ENCODE peak calls at places on chromosomes 16 and 17, in seven cellular contexts. H is K562, L is endothelial cell of umbilical vein, F is fibroblast of lung, I is keratinocyte, V is GM23248, U is DND-41. D is an unnamed sample.
A peak's percentile ranks its signal among the peaks of the same experiment; 100 is the strongest.

GRCh38 chr17:57890857-57891232 is 41.0 kb upstream of the MRPS23 start:
- DNase-seq in H (no peak), U (no peak), F (no peak), L (no peak), I (no peak), V (no peak), D (no peak)

GRCh38 chr16:24577167-24577566 is 37.8 kb downstream of the RBBP6 start:
- DNase-seq in F (peak; percentile 25), V (peak; percentile 10), I (no peak), H (no peak), U (no peak), L (peak; percentile 94), D (no peak)

GRCh38 chr17:81035389-81036127 is 607 bp downstream of the BAIAP2 start:
- DNase-seq in V (peak; percentile 63), F (peak; percentile 60), I (no peak), U (no peak), L (peak; percentile 26), H (peak; percentile 57), D (peak; percentile 54)

GRCh38 chr17:67531291-67531690 is 154.2 kb downstream of the PITPNC1 start:
- DNase-seq in I (no peak), U (no peak), L (no peak), F (peak; percentile 19), V (no peak), H (no peak), D (no peak)

GRCh38 chr17:2250140-2251095 is 53.2 kb downstream of the SMG6 start:
- DNase-seq in U (no peak), L (no peak), I (no peak), H (no peak), F (peak; percentile 84), V (peak; percentile 52), D (no peak)

GRCh38 chr17:77434136-77435114 is 293.7 kb downstream of the SEC14L1 start:
- DNase-seq in F (no peak), V (no peak), I (no peak), L (no peak), H (no peak), U (no peak), D (no peak)

GRCh38 chr16:62751218-62751617 is 715.0 kb upstream of the CDH8 start:
- DNase-seq in V (no peak), I (no peak), L (no peak), U (no peak), H (no peak), F (no peak), D (no peak)

GRCh38 chr16:14186007-14186953 is 115.2 kb downstream of the MRTFB start:
- DNase-seq in L (peak; percentile 78), F (peak; percentile 92), V (peak; percentile 86), H (peak; percentile 18), U (no peak), I (no peak), D (peak; percentile 74)

GRCh38 chr16:46891910-46892309 is 7.7 kb downstream of the GPT2 start:
- DNase-seq in F (no peak), V (no peak), I (no peak), U (no peak), H (no peak), L (no peak), D (no peak)

GRCh38 chr16:46895399-46896313 is 11.5 kb downstream of the GPT2 start:
- DNase-seq in F (no peak), I (no peak), H (no peak), V (no peak), L (no peak), U (no peak), D (no peak)

GRCh38 chr16:46897471-46897870 is 13.3 kb downstream of the GPT2 start:
- DNase-seq in I (no peak), U (no peak), F (no peak), H (no peak), V (no peak), L (no peak), D (no peak)

GRCh38 chr16:46896314-46896968 is 12.3 kb downstream of the GPT2 start:
- DNase-seq in H (no peak), F (peak; percentile 49), V (no peak), L (no peak), I (no peak), U (no peak), D (no peak)

GRCh38 chr16:46894011-46894672 is 10.0 kb downstream of the GPT2 start:
- DNase-seq in F (peak; percentile 38), I (no peak), U (no peak), L (no peak), H (no peak), V (peak; percentile 25), D (no peak)
- TF ChIP-seq EZH2 in F (no peak), I (no peak), U (no peak), L (no peak), H (no peak), V (no peak), D (no peak)

GRCh38 chr17:31490019-31490383 is 98.5 kb downstream of the RAB11FIP4 start:
- DNase-seq in H (no peak), I (no peak), L (no peak), U (no peak), V (no peak), F (no peak), D (no peak)

GRCh38 chr17:31489295-31490018 is 98.0 kb downstream of the RAB11FIP4 start:
- DNase-seq in L (no peak), H (peak; percentile 90), F (no peak), U (no peak), V (no peak), I (peak; percentile 46), D (peak; percentile 62)

GRCh38 chr17:31492206-31492605 is 100.7 kb downstream of the RAB11FIP4 start:
- DNase-seq in H (no peak), I (no peak), U (no peak), F (no peak), L (no peak), V (no peak), D (no peak)

GRCh38 chr17:31491794-31492171 is 100.3 kb downstream of the RAB11FIP4 start:
- DNase-seq in F (no peak), H (no peak), U (no peak), V (no peak), L (no peak), I (peak; percentile 28), D (no peak)

DNA sequence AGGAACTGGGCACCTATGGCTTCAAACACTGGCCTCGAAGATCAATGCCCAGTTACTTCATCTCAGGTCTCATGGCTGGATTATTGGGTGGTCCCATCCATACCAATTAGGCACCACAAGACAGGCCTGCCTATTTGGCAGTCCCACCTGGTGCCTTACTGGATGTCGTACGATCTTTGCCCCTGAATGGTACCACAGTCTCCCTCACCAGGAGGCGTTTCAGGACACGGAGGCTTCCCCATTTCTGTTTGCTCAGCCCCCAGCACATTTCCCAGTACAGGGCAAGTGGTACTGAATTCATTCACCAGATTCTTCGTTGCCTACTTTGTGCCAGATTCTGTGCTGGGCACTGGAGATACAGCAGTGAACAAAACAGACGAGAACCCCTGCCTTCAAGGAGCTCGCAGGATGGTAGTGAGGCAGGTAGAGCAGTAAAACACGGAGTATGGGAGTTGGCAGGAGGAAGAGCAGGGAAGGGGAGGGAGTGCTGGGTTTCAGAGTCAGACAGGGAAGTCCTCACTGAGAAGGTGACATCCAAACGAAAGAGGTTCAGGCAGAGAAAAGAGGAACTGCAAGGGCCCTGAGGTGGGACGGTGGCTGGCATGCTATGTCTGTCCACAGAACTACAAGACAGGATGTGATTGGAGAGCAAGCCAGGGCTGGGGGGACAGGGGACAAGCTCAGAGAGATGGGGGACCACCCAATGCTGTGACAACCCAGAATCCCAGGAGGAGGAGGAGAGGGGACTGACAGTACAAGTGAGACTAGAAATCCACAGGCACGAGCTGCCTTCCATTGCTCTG is 99.7 kb downstream of the RAB11FIP4 start:
- DNase-seq in V (no peak), F (no peak), I (no peak), U (no peak), H (no peak), L (no peak), D (no peak)
- H3K4me2 ChIP-seq in V (no peak overlapping the region), F (no peak overlapping the region), I (peak overlapping the region; percentile 48), U (no peak overlapping the region), H (no peak overlapping the region), L (no peak overlapping the region), D (no peak overlapping the region)

DNA sequence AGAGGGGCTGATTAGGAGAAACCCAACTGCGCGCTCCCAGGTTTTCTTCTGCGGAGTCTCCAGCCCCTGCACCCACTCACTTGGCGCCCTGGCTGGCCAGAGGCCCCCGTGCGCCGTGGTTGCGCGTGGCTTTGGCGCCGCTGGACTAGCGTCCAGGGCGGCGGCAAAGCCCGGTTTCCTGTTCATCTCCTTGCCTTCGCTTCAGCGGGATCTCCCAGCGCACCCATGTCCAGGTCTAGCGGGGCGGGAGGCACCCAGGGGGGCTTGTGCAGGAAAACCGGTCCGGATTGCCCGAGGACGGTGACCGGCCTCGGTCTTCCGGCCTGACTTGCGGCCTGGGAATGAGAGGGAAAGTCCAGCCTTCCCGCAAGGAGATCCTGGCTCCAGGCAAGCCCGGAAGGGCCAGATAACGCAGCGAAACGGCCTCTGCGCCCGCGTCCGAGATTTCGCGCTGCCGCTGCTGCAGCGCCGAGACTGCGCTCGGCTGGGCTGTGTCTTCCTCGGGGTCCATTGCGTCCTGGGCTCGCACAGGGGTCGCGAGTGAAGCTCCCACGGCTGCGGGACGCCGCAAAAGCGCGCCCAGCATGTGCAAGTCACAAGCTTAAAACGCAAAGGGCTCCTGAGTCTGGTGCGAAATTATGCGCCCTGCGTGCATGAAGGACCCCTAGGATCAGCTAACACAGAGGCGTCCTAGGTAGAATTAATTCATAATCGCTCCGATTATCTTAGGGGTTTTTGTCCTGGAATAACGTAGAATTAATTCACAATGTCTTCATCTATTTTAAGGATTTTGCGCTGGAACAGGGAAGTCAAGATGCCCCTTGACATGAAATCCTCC is 5.7 kb downstream of the FOXF1 start:
- DNase-seq in V (peak; percentile 54), I (no peak), U (no peak), F (peak; percentile 74), L (no peak), H (no peak), D (peak; percentile 71)
- TF ChIP-seq EZH2 in V (peak; percentile 75), I (peak; percentile 87), U (no peak), F (no peak), L (peak; percentile 97), H (no peak), D (peak; percentile 93)

GRCh38 chr17:5773942-5774341 is 189.6 kb upstream of the NLRP1 start:
- DNase-seq in I (no peak), V (no peak), U (no peak), H (no peak), L (no peak), F (no peak), D (no peak)

GRCh38 chr17:5769936-5770335 is 185.6 kb upstream of the NLRP1 start:
- DNase-seq in L (peak; percentile 70), U (no peak), H (no peak), V (no peak), F (peak; percentile 38), I (no peak), D (peak; percentile 82)

GRCh38 chr17:5775098-5775497 is 190.8 kb upstream of the NLRP1 start:
- DNase-seq in H (no peak), U (no peak), I (no peak), L (no peak), V (no peak), F (no peak), D (no peak)

GRCh38 chr17:5772720-5773119 is 188.4 kb upstream of the NLRP1 start:
- DNase-seq in V (no peak), U (no peak), I (no peak), H (peak; percentile 1), F (peak; percentile 75), L (no peak), D (no peak)

DNA sequence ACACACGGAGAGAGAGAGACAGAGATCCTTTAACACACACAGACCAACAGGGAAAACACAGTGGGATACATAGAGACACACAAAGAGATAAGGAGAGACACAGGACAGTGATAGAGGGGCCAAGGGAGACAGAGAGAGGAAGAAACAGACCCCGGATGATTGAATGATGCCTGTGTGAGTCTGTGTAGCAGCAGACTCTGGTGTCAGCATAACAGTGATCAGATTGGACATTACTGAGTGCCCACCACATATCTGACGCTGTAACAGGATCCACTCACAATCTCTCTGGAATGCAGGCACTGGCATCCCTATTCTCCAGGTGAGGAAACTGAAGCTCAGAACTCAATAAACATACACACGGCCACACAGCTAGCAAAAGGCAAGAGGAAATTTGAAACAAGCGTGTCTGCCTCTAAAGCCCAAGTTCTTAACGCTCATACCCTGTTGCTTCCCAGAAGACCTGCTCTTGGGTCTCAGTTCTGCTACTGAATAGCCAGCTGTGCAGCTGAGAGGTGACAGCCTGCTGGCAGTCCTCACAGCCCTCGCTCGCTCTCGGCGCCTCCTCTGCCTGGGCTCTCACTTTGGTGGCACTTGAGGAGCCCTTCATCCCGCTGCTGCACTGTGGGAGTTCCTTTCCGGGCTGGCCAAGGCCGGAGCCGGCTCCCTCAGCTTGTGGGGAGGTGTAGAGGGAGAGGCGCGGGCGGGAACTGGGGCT is 186.4 kb upstream of the NLRP1 start:
- DNase-seq in L (peak; percentile 37), H (no peak), F (no peak), I (no peak), V (no peak), U (no peak), D (peak; percentile 18)
- H3K4me2 ChIP-seq in L (peak overlapping the region; percentile 16), H (no peak overlapping the region), F (no peak overlapping the region), I (no peak overlapping the region), V (no peak overlapping the region), U (no peak overlapping the region), D (peak overlapping the region; percentile 72)